ENCODE peak calls at places on chromosomes 3 and 15, in nine cellular contexts. One of them, this sample, is unnamed.
A peak's percentile ranks its signal among the peaks of the same experiment; 100 is the strongest.

GRCh38 chr3:99503350-99503749 is 135.0 kb upstream of the COL8A1 start:
- DNase-seq in GM10248: no peak
- DNase-seq in fibroblast of lung: peak; percentile 20
- DNase-seq in ovary: no peak
- DNase-seq in lung: no peak
- DNase-seq in astrocyte of the spinal cord: no peak
- DNase-seq in AG10803: peak; percentile 59
- DNase-seq in astrocyte of the cerebellum: no peak
- DNase-seq in RWPE1: no peak
- DNase-seq in this sample: no peak

GRCh38 chr3:39082652-39083313 is 24.6 kb downstream of the GORASP1 start:
- DNase-seq in GM10248: no peak
- DNase-seq in fibroblast of lung: no peak
- DNase-seq in ovary: no peak
- DNase-seq in lung: no peak
- DNase-seq in astrocyte of the spinal cord: no peak
- DNase-seq in AG10803: no peak
- DNase-seq in astrocyte of the cerebellum: no peak
- DNase-seq in RWPE1: no peak
- DNase-seq in this sample: no peak

GRCh38 chr15:38254065-38254883 is 1.6 kb downstream of the SPRED1 start:
- DNase-seq in GM10248: peak; percentile 20
- DNase-seq in fibroblast of lung: peak; percentile 73
- DNase-seq in ovary: no peak
- DNase-seq in lung: peak; percentile 51
- DNase-seq in astrocyte of the spinal cord: peak; percentile 71
- DNase-seq in AG10803: peak; percentile 54
- DNase-seq in astrocyte of the cerebellum: no peak
- DNase-seq in RWPE1: peak; percentile 82
- DNase-seq in this sample: peak; percentile 57

GRCh38 chr3:173371848-173372487 is 25.6 kb upstream of the NLGN1 start:
- DNase-seq in GM10248: no peak
- DNase-seq in fibroblast of lung: peak; percentile 30
- DNase-seq in ovary: peak; percentile 36
- DNase-seq in lung: no peak
- DNase-seq in astrocyte of the spinal cord: peak; percentile 39
- DNase-seq in AG10803: peak; percentile 50
- DNase-seq in astrocyte of the cerebellum: peak; percentile 19
- DNase-seq in RWPE1: peak; percentile 33
- DNase-seq in this sample: peak; percentile 35

GRCh38 chr3:9686050-9686384 is 17.6 kb upstream of the CPNE9 start:
- DNase-seq in GM10248: no peak
- DNase-seq in fibroblast of lung: no peak
- DNase-seq in ovary: no peak
- DNase-seq in lung: no peak
- DNase-seq in astrocyte of the spinal cord: no peak
- DNase-seq in AG10803: no peak
- DNase-seq in astrocyte of the cerebellum: no peak
- DNase-seq in RWPE1: no peak
- DNase-seq in this sample: no peak

GRCh38 chr3:37812497-37812896 is 49.2 kb upstream of the CTDSPL start:
- DNase-seq in GM10248: no peak
- DNase-seq in fibroblast of lung: no peak
- DNase-seq in ovary: no peak
- DNase-seq in lung: no peak
- DNase-seq in astrocyte of the spinal cord: peak; percentile 50
- DNase-seq in AG10803: no peak
- DNase-seq in astrocyte of the cerebellum: no peak
- DNase-seq in RWPE1: no peak
- DNase-seq in this sample: no peak

GRCh38 chr15:67188551-67189218 is 65.8 kb downstream of the AAGAB start:
- DNase-seq in GM10248: peak; percentile 7
- DNase-seq in fibroblast of lung: peak; percentile 71
- DNase-seq in ovary: peak; percentile 74
- DNase-seq in lung: no peak
- DNase-seq in astrocyte of the spinal cord: peak; percentile 84
- DNase-seq in AG10803: peak; percentile 96
- DNase-seq in astrocyte of the cerebellum: peak; percentile 80
- DNase-seq in RWPE1: no peak
- DNase-seq in this sample: peak; percentile 82

GRCh38 chr15:71349736-71350515 is 234.7 kb downstream of the THSD4 start:
- DNase-seq in GM10248: no peak
- DNase-seq in fibroblast of lung: no peak
- DNase-seq in ovary: no peak
- DNase-seq in lung: no peak
- DNase-seq in astrocyte of the spinal cord: no peak
- DNase-seq in AG10803: no peak
- DNase-seq in astrocyte of the cerebellum: no peak
- DNase-seq in RWPE1: no peak
- DNase-seq in this sample: no peak

GRCh38 chr15:90315276-90315982 is 36.7 kb upstream of the ZNF774 start:
- DNase-seq in GM10248: no peak
- DNase-seq in fibroblast of lung: peak; percentile 86
- DNase-seq in ovary: peak; percentile 80
- DNase-seq in lung: peak; percentile 73
- DNase-seq in astrocyte of the spinal cord: peak; percentile 52
- DNase-seq in AG10803: peak; percentile 91
- DNase-seq in astrocyte of the cerebellum: peak; percentile 41
- DNase-seq in RWPE1: peak; percentile 51
- DNase-seq in this sample: peak; percentile 25

GRCh38 chr3:177729939-177730700 is 532.8 kb upstream of the TBL1XR1 start:
- DNase-seq in GM10248: no peak
- DNase-seq in fibroblast of lung: peak; percentile 74
- DNase-seq in ovary: no peak
- DNase-seq in lung: no peak
- DNase-seq in astrocyte of the spinal cord: peak; percentile 75
- DNase-seq in AG10803: peak; percentile 52
- DNase-seq in astrocyte of the cerebellum: peak; percentile 70
- DNase-seq in RWPE1: no peak
- DNase-seq in this sample: no peak

GRCh38 chr3:107689355-107689754 is 166.6 kb downstream of the BBX start:
- DNase-seq in GM10248: no peak
- DNase-seq in fibroblast of lung: no peak
- DNase-seq in ovary: no peak
- DNase-seq in lung: no peak
- DNase-seq in astrocyte of the spinal cord: no peak
- DNase-seq in AG10803: no peak
- DNase-seq in astrocyte of the cerebellum: no peak
- DNase-seq in RWPE1: peak; percentile 59
- DNase-seq in this sample: no peak

GRCh38 chr3:169629895-169630294 is 33.6 kb downstream of the MECOM start:
- DNase-seq in GM10248: no peak
- DNase-seq in fibroblast of lung: no peak
- DNase-seq in ovary: no peak
- DNase-seq in lung: no peak
- DNase-seq in astrocyte of the spinal cord: no peak
- DNase-seq in AG10803: no peak
- DNase-seq in astrocyte of the cerebellum: no peak
- DNase-seq in RWPE1: no peak
- DNase-seq in this sample: no peak

GRCh38 chr15:85706779-85707518 is 87.8 kb downstream of the KLHL25 start:
- DNase-seq in GM10248: no peak
- DNase-seq in fibroblast of lung: peak; percentile 85
- DNase-seq in ovary: peak; percentile 54
- DNase-seq in lung: no peak
- DNase-seq in astrocyte of the spinal cord: peak; percentile 62
- DNase-seq in AG10803: peak; percentile 29
- DNase-seq in astrocyte of the cerebellum: no peak
- DNase-seq in RWPE1: no peak
- DNase-seq in this sample: peak; percentile 4

GRCh38 chr15:89494941-89495637 is 1.3 kb downstream of the RHCG start:
- DNase-seq in GM10248: peak; percentile 56
- DNase-seq in fibroblast of lung: no peak
- DNase-seq in ovary: no peak
- DNase-seq in lung: no peak
- DNase-seq in astrocyte of the spinal cord: no peak
- DNase-seq in AG10803: no peak
- DNase-seq in astrocyte of the cerebellum: no peak
- DNase-seq in RWPE1: no peak
- DNase-seq in this sample: no peak

GRCh38 chr3:24129549-24129948 is 184.5 kb downstream of the NR1D2 start:
- DNase-seq in GM10248: no peak
- DNase-seq in fibroblast of lung: no peak
- DNase-seq in ovary: no peak
- DNase-seq in lung: no peak
- DNase-seq in astrocyte of the spinal cord: no peak
- DNase-seq in AG10803: no peak
- DNase-seq in astrocyte of the cerebellum: no peak
- DNase-seq in RWPE1: no peak
- DNase-seq in this sample: no peak

GRCh38 chr15:48559270-48559669 is 86.2 kb downstream of the FBN1 start:
- DNase-seq in GM10248: no peak
- DNase-seq in fibroblast of lung: peak; percentile 93
- DNase-seq in ovary: peak; percentile 69
- DNase-seq in lung: no peak
- DNase-seq in astrocyte of the spinal cord: peak; percentile 93
- DNase-seq in AG10803: peak; percentile 90
- DNase-seq in astrocyte of the cerebellum: peak; percentile 71
- DNase-seq in RWPE1: no peak
- DNase-seq in this sample: peak; percentile 81

GRCh38 chr15:100653608-100654007 is 51.2 kb downstream of the ASB7 start:
- DNase-seq in GM10248: no peak
- DNase-seq in fibroblast of lung: no peak
- DNase-seq in ovary: no peak
- DNase-seq in lung: no peak
- DNase-seq in astrocyte of the spinal cord: no peak
- DNase-seq in AG10803: no peak
- DNase-seq in astrocyte of the cerebellum: no peak
- DNase-seq in RWPE1: no peak
- DNase-seq in this sample: no peak

GRCh38 chr15:100651253-100651652 is 48.9 kb downstream of the ASB7 start:
- DNase-seq in GM10248: no peak
- DNase-seq in fibroblast of lung: peak; percentile 30
- DNase-seq in ovary: no peak
- DNase-seq in lung: no peak
- DNase-seq in astrocyte of the spinal cord: no peak
- DNase-seq in AG10803: peak; percentile 76
- DNase-seq in astrocyte of the cerebellum: no peak
- DNase-seq in RWPE1: no peak
- DNase-seq in this sample: peak; percentile 39

DNA sequence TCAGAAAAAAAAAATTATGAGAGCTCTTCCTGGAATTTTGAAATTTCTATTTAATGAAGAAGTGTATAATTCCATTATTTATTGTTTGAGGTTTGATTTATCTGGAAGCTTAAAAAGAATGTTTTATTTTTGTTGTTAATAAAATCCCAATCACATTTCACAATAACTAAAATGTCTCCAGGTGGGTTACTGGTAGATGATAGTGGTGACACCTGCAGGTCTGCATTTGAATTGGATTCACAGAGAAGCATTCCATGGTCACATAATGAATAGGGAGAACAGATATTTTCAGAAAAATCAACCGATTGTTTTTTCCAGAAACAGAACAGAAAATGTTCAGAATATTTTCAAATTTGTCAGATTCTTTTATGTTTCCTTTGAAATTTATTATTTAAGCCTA is 48.3 kb downstream of the ASB7 start:
- DNase-seq in GM10248: no peak
- DNase-seq in fibroblast of lung: no peak
- DNase-seq in ovary: no peak
- DNase-seq in lung: no peak
- DNase-seq in astrocyte of the spinal cord: no peak
- DNase-seq in AG10803: no peak
- DNase-seq in astrocyte of the cerebellum: no peak
- DNase-seq in RWPE1: peak; percentile 47
- DNase-seq in this sample: no peak
- TF ChIP-seq CTCF in GM10248: peak; percentile 17
- TF ChIP-seq CTCF in fibroblast of lung: no peak
- TF ChIP-seq CTCF in ovary: no peak
- TF ChIP-seq CTCF in lung: no peak
- TF ChIP-seq CTCF in astrocyte of the spinal cord: peak; percentile 9
- TF ChIP-seq CTCF in AG10803: no peak
- TF ChIP-seq CTCF in astrocyte of the cerebellum: no peak
- TF ChIP-seq CTCF in RWPE1: peak; percentile 54
- TF ChIP-seq CTCF in this sample: peak; percentile 29

DNA sequence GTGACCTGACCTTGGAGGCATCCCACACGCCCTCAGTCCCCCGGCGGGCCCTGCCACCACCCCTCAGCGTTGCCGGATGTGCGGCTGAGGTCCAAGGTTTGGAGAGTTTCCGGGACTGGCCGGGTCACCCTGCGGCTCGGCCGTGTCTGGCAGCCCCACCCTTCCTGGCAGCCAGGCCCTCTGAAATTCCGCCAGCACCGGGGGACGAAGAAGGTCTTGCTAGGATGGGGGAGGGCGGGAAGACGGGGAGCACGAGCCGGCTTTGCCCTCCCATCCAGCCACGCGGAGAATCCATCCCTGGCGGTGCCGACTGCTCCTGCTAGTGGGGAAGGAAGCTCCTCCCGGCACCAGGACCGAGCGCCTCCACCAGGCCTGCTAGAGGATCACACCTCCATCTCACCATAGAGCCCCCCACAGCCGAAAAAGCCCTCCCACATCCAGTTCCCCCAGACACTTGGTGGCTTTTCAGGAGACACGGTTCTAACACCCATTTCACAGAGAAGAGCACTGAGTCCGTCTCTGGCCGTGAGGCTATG is 81.5 kb downstream of the CPN2 start:
- DNase-seq in GM10248: no peak
- DNase-seq in fibroblast of lung: peak; percentile 85
- DNase-seq in ovary: peak; percentile 94
- DNase-seq in lung: peak; percentile 80
- DNase-seq in astrocyte of the spinal cord: peak; percentile 68
- DNase-seq in AG10803: peak; percentile 44
- DNase-seq in astrocyte of the cerebellum: peak; percentile 38
- DNase-seq in RWPE1: no peak
- DNase-seq in this sample: no peak
- TF ChIP-seq CTCF in GM10248: no peak
- TF ChIP-seq CTCF in fibroblast of lung: peak; percentile 37
- TF ChIP-seq CTCF in ovary: no peak
- TF ChIP-seq CTCF in lung: peak; percentile 22
- TF ChIP-seq CTCF in astrocyte of the spinal cord: peak; percentile 45
- TF ChIP-seq CTCF in AG10803: peak; percentile 29
- TF ChIP-seq CTCF in astrocyte of the cerebellum: peak; percentile 62
- TF ChIP-seq CTCF in RWPE1: no peak
- TF ChIP-seq CTCF in this sample: no peak

GRCh38 chr3:135650309-135650708 is 315.2 kb upstream of the PPP2R3A start:
- DNase-seq in GM10248: no peak
- DNase-seq in fibroblast of lung: no peak
- DNase-seq in ovary: no peak
- DNase-seq in lung: no peak
- DNase-seq in astrocyte of the spinal cord: no peak
- DNase-seq in AG10803: peak; percentile 25
- DNase-seq in astrocyte of the cerebellum: no peak
- DNase-seq in RWPE1: no peak
- DNase-seq in this sample: no peak

GRCh38 chr3:135649361-135649760 is 316.2 kb upstream of the PPP2R3A start:
- DNase-seq in GM10248: no peak
- DNase-seq in fibroblast of lung: no peak
- DNase-seq in ovary: no peak
- DNase-seq in lung: no peak
- DNase-seq in astrocyte of the spinal cord: no peak
- DNase-seq in AG10803: no peak
- DNase-seq in astrocyte of the cerebellum: no peak
- DNase-seq in RWPE1: no peak
- DNase-seq in this sample: no peak

GRCh38 chr3:135655328-135655727 is 310.2 kb upstream of the PPP2R3A start:
- DNase-seq in GM10248: no peak
- DNase-seq in fibroblast of lung: no peak
- DNase-seq in ovary: no peak
- DNase-seq in lung: no peak
- DNase-seq in astrocyte of the spinal cord: no peak
- DNase-seq in AG10803: no peak
- DNase-seq in astrocyte of the cerebellum: no peak
- DNase-seq in RWPE1: no peak
- DNase-seq in this sample: no peak
- TF ChIP-seq CTCF in GM10248: no peak
- TF ChIP-seq CTCF in fibroblast of lung: no peak
- TF ChIP-seq CTCF in ovary: no peak
- TF ChIP-seq CTCF in lung: no peak
- TF ChIP-seq CTCF in astrocyte of the spinal cord: no peak
- TF ChIP-seq CTCF in AG10803: no peak
- TF ChIP-seq CTCF in astrocyte of the cerebellum: no peak
- TF ChIP-seq CTCF in RWPE1: no peak
- TF ChIP-seq CTCF in this sample: no peak

GRCh38 chr15:101773496-101774100 is 29.7 kb upstream of the OR4F6 start:
- DNase-seq in GM10248: no peak
- DNase-seq in fibroblast of lung: no peak
- DNase-seq in ovary: no peak
- DNase-seq in lung: no peak
- DNase-seq in astrocyte of the spinal cord: no peak
- DNase-seq in AG10803: no peak
- DNase-seq in astrocyte of the cerebellum: no peak
- DNase-seq in RWPE1: no peak
- DNase-seq in this sample: no peak
- TF ChIP-seq CTCF in GM10248: peak; percentile 49
- TF ChIP-seq CTCF in fibroblast of lung: no peak
- TF ChIP-seq CTCF in ovary: no peak
- TF ChIP-seq CTCF in lung: no peak
- TF ChIP-seq CTCF in astrocyte of the spinal cord: no peak
- TF ChIP-seq CTCF in AG10803: no peak
- TF ChIP-seq CTCF in astrocyte of the cerebellum: no peak
- TF ChIP-seq CTCF in RWPE1: no peak
- TF ChIP-seq CTCF in this sample: peak; percentile 28